ENCODE peak calls at places on chromosome 5, in seven cellular contexts. One of them, this sample, is unnamed.

GRCh38 chr5:90898330-90899013 is 339.9 kb downstream of the ADGRV1 start:
- DNase-seq in sigmoid colon: no peak
- DNase-seq in SK-N-SH: no peak
- DNase-seq in neural progenitor cell: no peak
- DNase-seq in tibial nerve: no peak
- DNase-seq in IMR-90: peak; percentile 8
- DNase-seq in coronary artery: no peak
- DNase-seq in this sample: no peak

GRCh38 chr5:178077751-178078150 is 35.6 kb upstream of the N4BP3 start:
- DNase-seq in sigmoid colon: no peak
- DNase-seq in SK-N-SH: no peak
- DNase-seq in neural progenitor cell: peak; percentile 25
- DNase-seq in tibial nerve: no peak
- DNase-seq in IMR-90: no peak
- DNase-seq in coronary artery: no peak
- DNase-seq in this sample: no peak

GRCh38 chr5:157473383-157474370 is 13.7 kb downstream of the NIPAL4 start:
- DNase-seq in sigmoid colon: peak; percentile 53
- DNase-seq in SK-N-SH: no peak
- DNase-seq in neural progenitor cell: no peak
- DNase-seq in tibial nerve: no peak
- DNase-seq in IMR-90: peak; percentile 87
- DNase-seq in coronary artery: no peak
- DNase-seq in this sample: no peak

GRCh38 chr5:111772456-111772855 is 15.5 kb upstream of the NREP start:
- DNase-seq in sigmoid colon: no peak
- DNase-seq in SK-N-SH: no peak
- DNase-seq in neural progenitor cell: peak; percentile 63
- DNase-seq in tibial nerve: no peak
- DNase-seq in IMR-90: peak; percentile 27
- DNase-seq in coronary artery: no peak
- DNase-seq in this sample: no peak

GRCh38 chr5:27450607-27451006 is 412.2 kb upstream of the CDH9 start:
- DNase-seq in sigmoid colon: no peak
- DNase-seq in SK-N-SH: no peak
- DNase-seq in neural progenitor cell: no peak
- DNase-seq in tibial nerve: no peak
- DNase-seq in IMR-90: peak; percentile 4
- DNase-seq in coronary artery: no peak
- DNase-seq in this sample: no peak

GRCh38 chr5:139667730-139668063 is 19.5 kb downstream of the CXXC5 start:
- DNase-seq in sigmoid colon: no peak
- DNase-seq in SK-N-SH: peak; percentile 59
- DNase-seq in neural progenitor cell: no peak
- DNase-seq in tibial nerve: no peak
- DNase-seq in IMR-90: peak; percentile 60
- DNase-seq in coronary artery: no peak
- DNase-seq in this sample: no peak

GRCh38 chr5:139651863-139652787 is 4.0 kb downstream of the CXXC5 start:
- DNase-seq in sigmoid colon: peak; percentile 91
- DNase-seq in SK-N-SH: peak; percentile 89
- DNase-seq in neural progenitor cell: peak; percentile 90
- DNase-seq in tibial nerve: peak; percentile 84
- DNase-seq in IMR-90: peak; percentile 94
- DNase-seq in coronary artery: peak; percentile 92
- DNase-seq in this sample: peak; percentile 84

GRCh38 chr5:146369691-146370090 is 31.1 kb downstream of the POU4F3 start:
- DNase-seq in sigmoid colon: no peak
- DNase-seq in SK-N-SH: no peak
- DNase-seq in neural progenitor cell: no peak
- DNase-seq in tibial nerve: no peak
- DNase-seq in IMR-90: peak; percentile 53
- DNase-seq in coronary artery: no peak
- DNase-seq in this sample: no peak

GRCh38 chr5:142175461-142176142 is 67.0 kb downstream of the NDFIP1 start:
- DNase-seq in sigmoid colon: no peak
- DNase-seq in SK-N-SH: no peak
- DNase-seq in neural progenitor cell: no peak
- DNase-seq in tibial nerve: no peak
- DNase-seq in IMR-90: no peak
- DNase-seq in coronary artery: no peak
- DNase-seq in this sample: no peak

GRCh38 chr5:169027456-169028118 is 273.4 kb downstream of the SLIT3 start:
- DNase-seq in sigmoid colon: no peak
- DNase-seq in SK-N-SH: no peak
- DNase-seq in neural progenitor cell: peak; percentile 8
- DNase-seq in tibial nerve: no peak
- DNase-seq in IMR-90: no peak
- DNase-seq in coronary artery: no peak
- DNase-seq in this sample: no peak

GRCh38 chr5:169029661-169030274 is 271.2 kb downstream of the SLIT3 start:
- DNase-seq in sigmoid colon: no peak
- DNase-seq in SK-N-SH: no peak
- DNase-seq in neural progenitor cell: no peak
- DNase-seq in tibial nerve: no peak
- DNase-seq in IMR-90: no peak
- DNase-seq in coronary artery: no peak
- DNase-seq in this sample: no peak

GRCh38 chr5:169024426-169024825 is 276.5 kb downstream of the SLIT3 start:
- DNase-seq in sigmoid colon: no peak
- DNase-seq in SK-N-SH: no peak
- DNase-seq in neural progenitor cell: no peak
- DNase-seq in tibial nerve: no peak
- DNase-seq in IMR-90: no peak
- DNase-seq in coronary artery: peak; percentile 89
- DNase-seq in this sample: no peak

GRCh38 chr5:169029087-169029486 is 271.9 kb downstream of the SLIT3 start:
- DNase-seq in sigmoid colon: no peak
- DNase-seq in SK-N-SH: no peak
- DNase-seq in neural progenitor cell: no peak
- DNase-seq in tibial nerve: no peak
- DNase-seq in IMR-90: no peak
- DNase-seq in coronary artery: no peak
- DNase-seq in this sample: no peak
- H3K27ac ChIP-seq in sigmoid colon: no peak overlapping the region
- H3K27ac ChIP-seq in SK-N-SH: no peak overlapping the region
- H3K27ac ChIP-seq in neural progenitor cell: no peak overlapping the region
- H3K27ac ChIP-seq in tibial nerve: no peak overlapping the region
- H3K27ac ChIP-seq in IMR-90: no peak overlapping the region
- H3K27ac ChIP-seq in coronary artery: peak overlapping the region; percentile 80
- H3K27ac ChIP-seq in this sample: peak overlapping the region; percentile 33

DNA sequence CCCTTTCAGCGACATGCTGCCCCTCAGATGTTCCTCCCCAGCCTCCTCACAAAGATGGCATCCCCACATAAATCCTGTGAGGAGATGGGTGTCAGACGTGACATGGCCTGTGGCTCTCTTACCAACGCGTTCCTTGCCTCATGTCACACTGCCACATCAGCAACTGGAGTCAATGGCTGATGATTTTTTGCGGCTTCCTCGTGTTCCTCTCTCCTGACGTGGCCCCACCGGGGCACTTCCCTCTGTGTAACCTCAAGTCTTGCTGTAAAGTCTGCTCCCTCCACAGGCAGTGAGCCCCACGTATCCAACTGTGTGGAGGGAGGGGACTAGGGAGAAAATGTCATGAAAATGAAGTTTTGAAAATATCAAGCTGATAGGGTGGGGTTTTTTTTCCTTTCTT is 53.2 kb upstream of the SHISAL2B start:
- DNase-seq in sigmoid colon: no peak
- DNase-seq in SK-N-SH: no peak
- DNase-seq in neural progenitor cell: no peak
- DNase-seq in tibial nerve: no peak
- DNase-seq in IMR-90: no peak
- DNase-seq in coronary artery: no peak
- DNase-seq in this sample: no peak
- H3K27ac ChIP-seq in sigmoid colon: no peak overlapping the region
- H3K27ac ChIP-seq in SK-N-SH: no peak overlapping the region
- H3K27ac ChIP-seq in neural progenitor cell: no peak overlapping the region
- H3K27ac ChIP-seq in tibial nerve: no peak overlapping the region
- H3K27ac ChIP-seq in IMR-90: no peak overlapping the region
- H3K27ac ChIP-seq in coronary artery: no peak overlapping the region
- H3K27ac ChIP-seq in this sample: no peak overlapping the region

DNA sequence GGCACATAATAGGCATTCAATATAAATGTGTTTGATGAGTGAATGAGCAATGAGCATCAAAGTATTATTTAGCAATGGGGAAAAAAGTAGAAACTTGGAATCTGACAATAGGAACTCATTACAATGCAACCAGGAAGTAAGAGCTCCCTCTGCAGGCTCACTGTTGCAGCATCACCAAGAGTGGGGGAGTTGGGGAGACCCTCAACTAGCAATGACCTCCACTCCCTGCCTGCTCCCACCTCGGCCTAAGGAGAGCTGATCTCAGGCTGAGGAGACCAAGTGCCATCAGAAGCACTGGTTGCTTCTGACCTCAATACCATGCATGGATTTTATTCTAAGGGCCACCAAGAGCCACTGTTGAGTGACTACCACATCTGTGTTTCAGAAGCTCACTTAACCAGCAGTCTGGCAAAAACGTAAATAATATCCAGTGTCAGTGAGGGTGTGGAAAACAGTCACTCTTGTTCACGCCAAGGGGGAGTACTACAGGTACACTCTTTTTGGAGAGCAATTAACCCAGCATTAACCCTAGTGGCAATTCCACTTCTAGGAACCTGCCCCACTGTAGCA is 8.0 kb downstream of the VDAC1 start:
- DNase-seq in sigmoid colon: no peak
- DNase-seq in SK-N-SH: peak; percentile 55
- DNase-seq in neural progenitor cell: peak; percentile 52
- DNase-seq in tibial nerve: no peak
- DNase-seq in IMR-90: no peak
- DNase-seq in coronary artery: no peak
- DNase-seq in this sample: no peak
- H3K27ac ChIP-seq in sigmoid colon: no peak overlapping the region
- H3K27ac ChIP-seq in SK-N-SH: no peak overlapping the region
- H3K27ac ChIP-seq in neural progenitor cell: no peak overlapping the region
- H3K27ac ChIP-seq in tibial nerve: no peak overlapping the region
- H3K27ac ChIP-seq in IMR-90: no peak overlapping the region
- H3K27ac ChIP-seq in coronary artery: no peak overlapping the region
- H3K27ac ChIP-seq in this sample: no peak overlapping the region

GRCh38 chr5:67243944-67244343 is 47.3 kb upstream of the CD180 start:
- DNase-seq in sigmoid colon: no peak
- DNase-seq in SK-N-SH: no peak
- DNase-seq in neural progenitor cell: no peak
- DNase-seq in tibial nerve: no peak
- DNase-seq in IMR-90: no peak
- DNase-seq in coronary artery: no peak
- DNase-seq in this sample: no peak
- H3K27ac ChIP-seq in sigmoid colon: peak overlapping the region; percentile 72
- H3K27ac ChIP-seq in SK-N-SH: no peak overlapping the region
- H3K27ac ChIP-seq in neural progenitor cell: no peak overlapping the region
- H3K27ac ChIP-seq in tibial nerve: peak overlapping the region; percentile 79
- H3K27ac ChIP-seq in IMR-90: no peak overlapping the region
- H3K27ac ChIP-seq in coronary artery: no peak overlapping the region
- H3K27ac ChIP-seq in this sample: no peak overlapping the region

DNA sequence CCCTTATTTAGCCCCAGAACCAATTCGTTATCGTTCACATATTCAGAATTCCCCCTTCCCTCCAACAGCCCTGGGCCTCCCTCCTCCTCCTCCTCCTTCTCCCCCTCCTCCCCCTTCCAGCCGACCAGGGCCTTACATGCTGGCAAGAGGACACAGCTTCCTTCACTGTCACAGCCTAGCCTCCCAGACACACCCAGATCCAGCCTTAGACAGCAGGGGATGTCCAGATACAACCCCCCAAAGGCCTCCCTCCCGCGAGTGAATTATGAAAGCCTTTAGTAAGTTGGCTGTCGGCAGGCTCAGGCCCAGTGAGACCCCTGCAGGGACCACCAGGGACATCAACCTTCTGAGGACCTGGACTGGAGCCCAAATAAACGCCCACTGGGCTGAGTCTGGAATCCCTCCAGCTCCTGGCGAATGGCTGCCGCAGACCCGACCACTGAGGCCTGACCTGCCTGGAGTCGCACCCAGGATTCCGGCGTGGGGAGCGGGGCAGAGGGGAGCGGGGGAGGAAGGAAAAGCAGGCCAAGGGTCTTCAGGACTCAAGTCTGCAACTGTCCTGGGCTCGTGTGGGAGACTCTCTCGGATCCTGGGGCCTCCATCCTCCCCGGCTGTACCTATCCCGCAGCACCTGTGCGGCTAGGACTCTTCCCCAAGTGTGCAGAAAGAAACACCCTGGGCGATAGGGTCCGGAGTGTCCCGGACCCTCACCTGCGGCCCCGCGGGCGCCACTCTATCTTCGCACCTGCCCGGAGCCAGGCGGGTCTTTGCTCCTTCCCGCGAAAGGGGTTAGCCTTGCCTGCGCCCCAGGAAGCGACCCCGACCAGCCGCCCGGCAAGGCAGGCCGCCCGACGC is 735 bp downstream of the SEPTIN8 start:
- DNase-seq in sigmoid colon: peak; percentile 71
- DNase-seq in SK-N-SH: peak; percentile 88
- DNase-seq in neural progenitor cell: peak; percentile 62
- DNase-seq in tibial nerve: no peak
- DNase-seq in IMR-90: no peak
- DNase-seq in coronary artery: no peak
- DNase-seq in this sample: no peak
- H3K27ac ChIP-seq in sigmoid colon: peak overlapping the region; percentile 75
- H3K27ac ChIP-seq in SK-N-SH: no peak overlapping the region
- H3K27ac ChIP-seq in neural progenitor cell: no peak overlapping the region
- H3K27ac ChIP-seq in tibial nerve: peak overlapping the region; percentile 88
- H3K27ac ChIP-seq in IMR-90: peak overlapping the region; percentile 59
- H3K27ac ChIP-seq in coronary artery: peak overlapping the region; percentile 97
- H3K27ac ChIP-seq in this sample: peak overlapping the region; percentile 83

GRCh38 chr5:79487251-79487650 is 26.7 kb downstream of the HOMER1 start:
- DNase-seq in sigmoid colon: no peak
- DNase-seq in SK-N-SH: no peak
- DNase-seq in neural progenitor cell: no peak
- DNase-seq in tibial nerve: no peak
- DNase-seq in IMR-90: no peak
- DNase-seq in coronary artery: no peak
- DNase-seq in this sample: no peak
- H3K27ac ChIP-seq in sigmoid colon: no peak overlapping the region
- H3K27ac ChIP-seq in SK-N-SH: no peak overlapping the region
- H3K27ac ChIP-seq in neural progenitor cell: no peak overlapping the region
- H3K27ac ChIP-seq in tibial nerve: no peak overlapping the region
- H3K27ac ChIP-seq in IMR-90: no peak overlapping the region
- H3K27ac ChIP-seq in coronary artery: no peak overlapping the region
- H3K27ac ChIP-seq in this sample: no peak overlapping the region

GRCh38 chr5:54520940-54521339 is 3.4 kb downstream of the SNX18 start:
- DNase-seq in sigmoid colon: no peak
- DNase-seq in SK-N-SH: no peak
- DNase-seq in neural progenitor cell: no peak
- DNase-seq in tibial nerve: no peak
- DNase-seq in IMR-90: no peak
- DNase-seq in coronary artery: no peak
- DNase-seq in this sample: no peak
- H3K27ac ChIP-seq in sigmoid colon: peak overlapping the region; percentile 99
- H3K27ac ChIP-seq in SK-N-SH: no peak overlapping the region
- H3K27ac ChIP-seq in neural progenitor cell: no peak overlapping the region
- H3K27ac ChIP-seq in tibial nerve: peak overlapping the region; percentile 93
- H3K27ac ChIP-seq in IMR-90: peak overlapping the region; percentile 92
- H3K27ac ChIP-seq in coronary artery: peak overlapping the region; percentile 94
- H3K27ac ChIP-seq in this sample: peak overlapping the region; percentile 63

This sample was measured in aorta.